ENCODE peak calls at places on chromosome 12, in four cellular contexts. Q is AG04449, F is heart right ventricle, N is stomach. C is an unnamed sample.

GRCh38 chr12:118249547-118249946 is 113.6 kb downstream of the PEBP1 start:
- DNase-seq in Q (no peak), N (no peak), F (no peak), C (no peak)

GRCh38 chr12:3606101-3606500 is 115.1 kb downstream of the PRMT8 start:
- DNase-seq in F (no peak), N (no peak), Q (no peak), C (no peak)

GRCh38 chr12:111544032-111544431 is 55.1 kb downstream of the ATXN2 start:
- DNase-seq in Q (no peak), N (no peak), F (no peak), C (no peak)

GRCh38 chr12:81083018-81083417 is 5.1 kb downstream of the ACSS3 start:
- DNase-seq in N (no peak), Q (no peak), F (no peak), C (no peak)

GRCh38 chr12:113700943-113701342 is 229.3 kb upstream of the LHX5 start:
- DNase-seq in Q (peak), N (no peak), F (no peak), C (no peak)

GRCh38 chr12:93502802-93503623 is 35.7 kb downstream of the MRPL42 start:
- DNase-seq in F (peak), N (peak), Q (no peak), C (peak)

GRCh38 chr12:59429766-59430165 is 166.1 kb upstream of the SLC16A7 start:
- DNase-seq in F (no peak), N (no peak), Q (no peak), C (no peak)

GRCh38 chr12:108055135-108055534 is 74.0 kb upstream of the WSCD2 start:
- DNase-seq in F (no peak), N (no peak), Q (no peak), C (no peak)

GRCh38 chr12:46825526-46826414 is at the start of gene SLC38A4:
- DNase-seq in F (no peak), N (no peak), Q (no peak), C (peak)

GRCh38 chr12:67355428-67356385 is 86.5 kb downstream of the CAND1 start:
- DNase-seq in Q (no peak), F (no peak), N (no peak), C (peak)

GRCh38 chr12:104570174-104570907 is 113.6 kb downstream of the CHST11 start:
- DNase-seq in N (no peak), F (no peak), Q (no peak), C (no peak)

GRCh38 chr12:120583478-120584030 is 2.4 kb upstream of the POP5 start:
- DNase-seq in F (peak), Q (no peak), N (peak), C (peak)

DNA sequence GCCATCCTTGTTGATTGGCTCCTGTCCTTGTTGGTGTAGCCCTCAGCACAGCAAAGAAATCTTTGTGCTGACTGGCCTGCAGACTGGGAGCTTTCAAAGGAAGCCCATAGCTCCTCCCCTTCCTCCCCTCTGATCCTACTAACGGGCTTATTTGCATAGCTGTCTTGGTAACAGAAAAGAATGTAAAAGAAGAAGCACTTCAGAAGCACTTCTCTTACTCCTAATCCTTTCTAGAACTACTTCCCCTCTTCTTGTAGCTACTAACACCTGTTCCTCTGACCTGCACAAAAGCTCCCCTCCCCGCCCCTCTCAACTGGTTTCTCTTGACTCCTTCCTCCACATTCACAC is 14.3 kb upstream of the RIC8B start:
- DNase-seq in N (no peak), Q (no peak), F (no peak), C (no peak)
- H3K4me3 ChIP-seq in N (no peak), Q (no peak), F (no peak), C (no peak)

DNA sequence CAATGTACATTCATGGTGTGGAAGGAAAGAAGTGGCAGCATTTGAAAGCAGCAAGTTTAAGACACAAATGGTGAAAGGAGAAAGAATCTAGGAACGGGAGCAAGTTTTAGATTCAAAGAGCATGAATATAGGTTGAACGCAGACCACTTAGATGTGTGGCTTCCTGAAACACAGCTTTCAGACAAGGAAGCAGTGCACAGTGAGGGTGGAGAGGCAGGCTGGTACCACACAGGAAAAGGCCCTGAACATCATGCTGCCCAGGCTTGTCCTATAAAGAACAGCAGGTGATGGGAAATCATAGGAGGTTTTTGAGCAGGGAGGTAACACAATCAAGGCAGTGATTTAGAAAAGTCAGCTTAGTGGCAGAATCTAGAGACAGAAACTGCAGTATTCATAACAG is 35.6 kb downstream of the GNS start:
- DNase-seq in F (no peak), N (no peak), Q (no peak), C (no peak)
- TF ChIP-seq CTCF in F (no peak), N (no peak), Q (no peak), C (no peak)

DNA sequence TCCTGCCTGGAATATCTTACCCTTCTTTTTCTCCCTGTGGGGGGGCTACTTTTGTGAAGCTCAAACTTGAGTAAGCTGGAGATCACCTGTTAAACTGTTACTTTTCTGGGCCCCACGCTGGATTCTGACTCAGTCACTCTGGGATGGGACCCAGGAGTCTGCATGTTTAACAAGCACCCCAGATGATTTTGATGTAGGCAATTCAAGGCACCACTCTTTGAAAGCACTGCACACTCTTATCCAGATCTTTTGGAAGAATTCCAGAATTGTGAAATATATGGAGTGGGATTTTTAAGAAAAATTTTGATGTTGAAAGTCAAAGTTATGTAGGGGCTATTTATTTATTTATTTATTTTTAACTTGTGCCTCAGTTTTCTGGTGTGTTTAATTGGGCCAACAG is 46.3 kb upstream of the IGF1 start:
- DNase-seq in F (no peak), N (no peak), Q (no peak), C (no peak)
- H3K4me3 ChIP-seq in F (no peak), N (no peak), Q (no peak), C (no peak)

GRCh38 chr12:11649413-11650278 is at the start of gene ETV6:
- DNase-seq in Q (peak), N (peak), F (peak), C (peak)

GRCh38 chr12:11651377-11651776 is 1.9 kb downstream of the ETV6 start:
- DNase-seq in Q (no peak), N (no peak), F (no peak), C (no peak)

GRCh38 chr12:11650279-11650696 is 814 bp downstream of the ETV6 start:
- DNase-seq in F (peak), N (no peak), Q (no peak), C (no peak)

GRCh38 chr12:11651785-11652184 is 2.3 kb downstream of the ETV6 start:
- DNase-seq in N (no peak), F (no peak), Q (no peak), C (no peak)

GRCh38 chr12:11650697-11651281 is 1.3 kb downstream of the ETV6 start:
- DNase-seq in N (no peak), Q (no peak), F (no peak), C (no peak)
- TF ChIP-seq CTCF in N (no peak), Q (no peak), F (no peak), C (no peak)

GRCh38 chr12:100185361-100185894 is 15.2 kb upstream of the ACTR6 start:
- DNase-seq in N (no peak), Q (no peak), F (no peak), C (no peak)
- H3K4me3 ChIP-seq in N (no peak), Q (no peak), F (no peak), C (no peak)

DNA sequence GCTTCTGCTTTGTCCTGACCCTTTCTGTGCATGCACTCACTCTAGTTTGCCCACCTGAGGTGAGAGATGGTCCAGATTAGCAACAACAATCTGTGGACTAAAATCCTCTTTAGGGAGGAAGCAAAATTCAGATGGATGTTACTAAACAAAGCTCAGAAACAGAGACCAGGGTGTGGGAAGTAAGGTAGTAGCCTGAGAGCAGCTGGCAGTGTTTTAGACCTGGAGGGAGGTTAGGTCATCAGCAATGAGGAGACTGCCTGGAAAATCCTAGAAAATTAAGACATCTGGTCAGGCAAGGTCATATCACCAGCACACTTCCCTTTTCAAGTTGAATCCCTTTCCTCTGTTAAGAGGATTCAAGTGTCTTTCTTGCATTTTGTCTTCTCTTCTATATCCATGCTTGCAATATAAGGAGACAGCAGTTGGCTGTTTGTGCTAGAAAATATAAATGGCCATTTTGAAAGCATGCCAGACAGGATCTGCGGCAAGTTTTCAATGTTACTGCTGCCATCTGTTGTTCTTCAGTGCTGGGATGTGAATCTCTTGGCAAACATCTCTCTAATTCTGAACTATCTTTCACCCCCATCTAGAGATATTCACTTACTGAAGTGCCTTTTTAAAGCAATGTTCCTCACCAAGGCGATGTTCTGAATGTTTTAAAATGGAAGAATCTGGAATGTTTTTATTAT is 266.4 kb downstream of the NAV3 start:
- DNase-seq in N (no peak), F (no peak), Q (peak), C (no peak)
- TF ChIP-seq CTCF in N (no peak), F (no peak), Q (peak), C (no peak)

GRCh38 chr12:122891661-122892525 is 4.0 kb downstream of the VPS37B start:
- DNase-seq in N (no peak), Q (no peak), F (no peak), C (no peak)
- H3K4me3 ChIP-seq in N (peak), Q (peak), F (no peak), C (no peak)

GRCh38 chr12:85642810-85643209 is 193.4 kb downstream of the RASSF9 start:
- DNase-seq in Q (peak), N (no peak), F (no peak), C (peak)
- TF ChIP-seq CTCF in Q (peak), N (no peak), F (no peak), C (peak)

GRCh38 chr12:24838531-24838950 is 110.4 kb downstream of the BCAT1 start:
- DNase-seq in N (no peak), F (peak), Q (peak), C (no peak)

GRCh38 chr12:24845615-24846014 is 103.3 kb downstream of the BCAT1 start:
- DNase-seq in F (no peak), N (no peak), Q (no peak), C (no peak)

GRCh38 chr12:24835377-24835776 is 113.5 kb downstream of the BCAT1 start:
- DNase-seq in F (no peak), N (no peak), Q (no peak), C (no peak)

GRCh38 chr12:24839268-24839791 is 109.6 kb downstream of the BCAT1 start:
- DNase-seq in Q (no peak), F (no peak), N (no peak), C (no peak)

DNA sequence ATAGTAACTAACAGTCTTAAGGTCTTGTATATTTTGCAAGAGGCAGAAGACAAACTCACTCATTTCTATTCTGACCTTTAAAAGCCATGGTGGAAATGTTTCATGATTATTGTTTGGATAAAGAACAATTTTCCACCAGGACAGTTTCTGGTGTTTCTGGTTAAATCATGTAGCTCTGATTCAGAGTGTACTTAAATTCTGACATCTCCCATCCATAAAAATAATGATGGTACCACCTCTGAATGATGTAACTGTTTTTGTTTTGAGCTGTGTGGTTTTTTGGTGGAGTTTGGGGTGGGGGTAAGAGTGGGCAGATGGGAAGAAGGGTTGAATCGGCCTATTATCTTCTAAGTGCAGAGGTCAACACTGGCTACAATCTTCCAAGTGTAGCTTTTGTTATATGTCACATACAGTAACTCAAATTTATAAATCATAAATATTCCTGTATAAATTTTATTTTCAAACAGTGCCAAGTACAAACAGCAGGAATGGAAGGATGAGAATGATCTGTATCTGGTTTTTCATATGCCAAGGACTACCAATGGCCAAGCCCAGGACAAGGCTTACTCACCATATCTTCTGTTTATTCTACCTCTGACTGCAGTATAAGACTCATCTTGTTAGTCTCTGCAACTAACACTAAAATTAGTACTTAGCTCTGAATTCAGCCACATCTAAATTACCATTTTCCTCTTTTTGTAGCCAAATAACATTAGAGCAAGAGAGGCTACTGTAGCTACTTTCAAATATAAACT is 108.7 kb downstream of the BCAT1 start:
- DNase-seq in F (no peak), N (no peak), Q (no peak), C (no peak)
- H3K4me3 ChIP-seq in F (no peak), N (no peak), Q (no peak), C (no peak)

C was measured in Caco-2.